ENCODE peak calls at places on chromosomes 5 and 9, in four cellular contexts. W, K, Q and C are unnamed samples.

GRCh38 chr9:100637787-100638186 is 59.9 kb downstream of the CAVIN4 start:
- DNase-seq in Q (no peak), K (no peak), W (no peak), C (no peak)

GRCh38 chr5:1178529-1179382 is 22.6 kb upstream of the SLC6A19 start:
- DNase-seq in Q (no peak), W (no peak), K (no peak), C (no peak)

GRCh38 chr5:115415143-115415491 is 118.7 kb upstream of the CCDC112 start:
- DNase-seq in W (peak), Q (no peak), K (no peak), C (no peak)

GRCh38 chr9:107108367-107108766 is 174.7 kb upstream of the RAD23B start:
- DNase-seq in K (no peak), W (no peak), Q (no peak), C (no peak)

GRCh38 chr9:125561497-125562148 is 145.4 kb downstream of the MAPKAP1 start:
- DNase-seq in W (no peak), K (no peak), Q (no peak), C (peak)

GRCh38 chr9:106953166-106953565 is 90.2 kb downstream of the ZNF462 start:
- DNase-seq in Q (no peak), W (no peak), K (no peak), C (no peak)

GRCh38 chr9:112844771-112845542 is 45.7 kb downstream of the SLC46A2 start:
- DNase-seq in W (peak), K (peak), Q (peak), C (peak)

GRCh38 chr5:7615566-7616061 is 219.7 kb downstream of the ADCY2 start:
- DNase-seq in Q (no peak), W (no peak), K (no peak), C (no peak)

GRCh38 chr9:116800885-116801284 is 113.8 kb downstream of the TRIM32 start:
- DNase-seq in K (no peak), W (no peak), Q (no peak), C (no peak)

GRCh38 chr5:167732499-167732898 is 558.9 kb upstream of the WWC1 start:
- DNase-seq in Q (no peak), K (no peak), W (no peak), C (no peak)
- H3K4me3 ChIP-seq in Q (no peak), K (no peak), W (no peak), C (no peak)

GRCh38 chr9:25716220-25716872 is 38.1 kb upstream of the TUSC1 start:
- DNase-seq in W (no peak), Q (no peak), K (no peak), C (no peak)
- TF ChIP-seq CTCF in W (no peak), Q (no peak), K (peak), C (no peak)

DNA sequence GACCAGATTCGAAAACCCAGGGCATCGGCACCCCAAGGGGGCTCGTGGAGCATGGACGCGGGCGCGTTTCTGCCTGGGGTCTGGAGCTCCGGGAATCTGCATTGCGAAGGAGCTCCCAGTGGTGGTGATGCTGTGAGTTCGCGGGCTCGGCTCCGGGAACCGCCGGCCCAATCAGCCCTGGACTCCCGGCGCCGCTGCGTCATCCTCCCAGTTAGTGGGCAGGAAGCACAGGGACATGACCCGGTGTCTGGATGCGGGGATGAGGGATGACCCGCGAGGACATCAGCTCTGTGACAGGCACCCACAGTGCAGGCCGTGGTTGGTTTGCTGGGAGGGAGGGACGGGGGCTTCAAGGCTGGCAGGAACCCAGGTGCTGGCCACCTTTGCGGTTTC is 950 bp downstream of the NXNL2 start:
- DNase-seq in Q (peak), W (no peak), K (no peak), C (no peak)
- H3K4me3 ChIP-seq in Q (peak), W (peak), K (no peak), C (no peak)

GRCh38 chr9:81669011-81669739 is 20.2 kb downstream of the TLE1 start:
- DNase-seq in Q (no peak), W (no peak), K (no peak), C (no peak)

GRCh38 chr9:81678088-81678487 is 11.3 kb downstream of the TLE1 start:
- DNase-seq in K (no peak), Q (no peak), W (no peak), C (no peak)

GRCh38 chr9:81671880-81672280 is 17.5 kb downstream of the TLE1 start:
- DNase-seq in W (no peak), K (no peak), Q (peak), C (no peak)

DNA sequence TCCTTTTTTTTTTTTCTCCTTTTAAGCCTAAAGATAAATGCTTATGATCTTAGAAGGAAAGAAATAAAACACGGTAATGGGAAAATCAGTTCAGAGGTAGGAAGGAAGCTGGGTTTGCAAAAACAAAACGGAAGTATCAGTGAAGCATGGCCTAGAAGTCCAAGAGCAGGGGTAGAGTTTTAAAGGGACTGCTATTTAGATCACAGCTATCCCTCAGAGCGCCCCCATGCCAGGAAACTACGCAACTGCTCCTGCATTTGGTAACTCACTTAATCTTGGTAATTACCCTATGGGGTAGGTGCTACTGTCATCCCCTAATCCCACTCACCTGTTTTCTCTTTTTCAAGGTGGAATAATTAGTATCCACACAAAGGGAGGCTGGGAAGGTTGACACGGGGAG is 16.0 kb downstream of the TLE1 start:
- DNase-seq in K (no peak), W (no peak), Q (no peak), C (no peak)
- TF ChIP-seq CTCF in K (no peak), W (peak), Q (no peak), C (peak)

DNA sequence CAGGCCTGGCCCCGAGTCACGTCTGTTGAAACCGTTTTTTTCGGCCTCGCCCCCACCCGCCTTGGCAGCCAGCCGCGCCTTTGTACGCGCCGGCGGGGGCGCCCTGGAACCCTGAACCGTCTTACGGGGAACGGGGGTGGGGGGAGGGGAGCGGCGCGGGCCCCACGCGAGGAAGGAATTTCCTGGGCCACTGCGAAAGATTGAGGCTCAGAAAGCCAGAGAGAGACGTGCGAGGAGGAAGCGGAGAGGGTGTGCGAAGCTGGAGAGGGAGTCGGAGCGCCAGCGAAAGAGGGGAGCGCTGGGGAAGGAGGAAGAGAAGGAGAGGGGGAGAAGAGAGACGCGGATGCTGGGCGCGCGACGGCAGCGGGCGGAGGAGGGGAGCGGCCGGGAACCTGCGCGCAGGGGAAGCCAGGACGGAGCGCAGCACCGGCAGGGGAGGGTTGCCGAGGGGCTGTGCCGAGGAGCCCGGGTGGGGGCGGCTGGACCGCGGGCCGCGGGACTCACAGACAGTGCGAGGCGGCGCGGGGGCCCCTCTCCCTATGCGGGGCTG is 4.6 kb upstream of the PRDM12 start:
- DNase-seq in Q (no peak), K (no peak), W (no peak), C (no peak)
- H3K4me3 ChIP-seq in Q (no peak), K (no peak), W (no peak), C (no peak)

GRCh38 chr5:138457532-138458275 is 7.6 kb upstream of the EGR1 start:
- DNase-seq in W (no peak), Q (no peak), K (no peak), C (no peak)
- TF ChIP-seq CTCF in W (no peak), Q (no peak), K (no peak), C (no peak)

GRCh38 chr5:125409496-125410351 is 663.3 kb upstream of the ZNF608 start:
- DNase-seq in Q (no peak), K (no peak), W (no peak), C (no peak)
- H3K4me3 ChIP-seq in Q (peak), K (no peak), W (no peak), C (no peak)

DNA sequence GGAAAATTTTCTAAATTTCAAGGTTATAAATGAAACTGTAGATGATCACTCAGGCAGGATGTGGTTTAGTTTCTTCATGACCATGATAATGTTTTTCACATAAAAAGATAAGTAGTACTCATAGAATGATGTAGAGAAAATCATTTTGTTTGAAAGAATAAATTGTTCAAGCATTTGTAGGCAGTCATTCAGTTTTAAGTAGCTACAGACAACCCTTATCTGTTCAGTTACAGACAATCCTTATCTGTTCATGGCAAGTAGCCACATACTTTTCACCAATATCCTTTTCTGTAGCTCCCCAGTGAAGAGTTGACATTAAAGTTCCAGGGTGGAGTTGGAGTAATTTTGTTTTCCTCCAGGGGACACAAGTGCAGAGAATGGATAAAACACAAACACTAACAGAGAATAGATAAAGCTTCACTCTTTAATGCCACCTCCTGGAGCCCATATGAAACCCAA is 278.1 kb upstream of the TNC start:
- DNase-seq in K (no peak), W (no peak), Q (no peak), C (no peak)
- TF ChIP-seq CTCF in K (no peak), W (no peak), Q (no peak), C (no peak)

GRCh38 chr5:61162832-61163567 is 732 bp upstream of the SMIM15 start:
- DNase-seq in Q (no peak), K (no peak), W (no peak), C (no peak)
- H3K4me3 ChIP-seq in Q (peak), K (peak), W (peak), C (peak)

GRCh38 chr5:55159763-55160492 is at the start of gene GPX8:
- DNase-seq in W (peak), K (peak), Q (peak), C (no peak)
- TF ChIP-seq CTCF in W (peak), K (peak), Q (no peak), C (no peak)